ENCODE peak calls at places on chromosome 4, in six cellular contexts. N is GM12878, M is HCT116, W is K562, V is HepG2, T is H1. L is an unnamed sample.

GRCh38 chr4:155809835-155810234 is 51.0 kb downstream of the GUCY1B1 start:
- DNase-seq in N (peak; percentile 55), M (peak; percentile 85), W (peak; percentile 28), V (peak; percentile 64), T (no peak), L (peak; percentile 49)

GRCh38 chr4:14151099-14151498 is 523.6 kb upstream of the BOD1L1 start:
- DNase-seq in N (no peak), M (no peak), W (no peak), V (no peak), T (no peak), L (no peak)

GRCh38 chr4:141046255-141046654 is 87.0 kb downstream of the RNF150 start:
- DNase-seq in N (no peak), M (no peak), W (peak; percentile 2), V (peak; percentile 10), T (no peak), L (no peak)

GRCh38 chr4:77636902-77637301 is 31.3 kb downstream of the CXCL13 start:
- DNase-seq in N (no peak), M (peak; percentile 7), W (peak; percentile 51), V (peak; percentile 83), T (no peak), L (no peak)

GRCh38 chr4:130026185-130026584 is 930.2 kb downstream of the C4orf33 start:
- DNase-seq in N (no peak), M (no peak), W (no peak), V (no peak), T (peak; percentile 85), L (peak; percentile 90)

GRCh38 chr4:22434895-22435294 is 81.0 kb downstream of the ADGRA3 start:
- DNase-seq in N (no peak), M (peak; percentile 13), W (peak; percentile 26), V (peak; percentile 59), T (no peak), L (peak; percentile 58)

GRCh38 chr4:5003372-5003857 is 15.8 kb downstream of the CYTL1 start:
- DNase-seq in N (no peak), M (no peak), W (peak; percentile 94), V (no peak), T (no peak), L (no peak)

GRCh38 chr4:86818845-86819244 is 30.3 kb downstream of the SLC10A6 start:
- DNase-seq in N (no peak), M (no peak), W (peak; percentile 6), V (peak; percentile 28), T (no peak), L (no peak)

GRCh38 chr4:79552311-79552710 is 144.3 kb upstream of the GK2 start:
- DNase-seq in N (no peak), M (no peak), W (no peak), V (no peak), T (no peak), L (no peak)

GRCh38 chr4:25090516-25090915 is 59.8 kb upstream of the LGI2 start:
- DNase-seq in N (no peak), M (no peak), W (no peak), V (no peak), T (no peak), L (no peak)

GRCh38 chr4:137967480-137968190 is 274.5 kb downstream of the SLC7A11 start:
- DNase-seq in N (no peak), M (no peak), W (peak; percentile 43), V (no peak), T (no peak), L (no peak)

GRCh38 chr4:149793459-149793858 is 22.2 kb downstream of the IQCM start:
- DNase-seq in N (no peak), M (no peak), W (no peak), V (no peak), T (no peak), L (no peak)

GRCh38 chr4:153259679-153260078 is 55.4 kb downstream of the TRIM2 start:
- DNase-seq in N (no peak), M (no peak), W (no peak), V (no peak), T (no peak), L (no peak)

GRCh38 chr4:111136438-111136837 is 513.6 kb upstream of the PITX2 start:
- DNase-seq in N (no peak), M (peak; percentile 31), W (no peak), V (peak; percentile 7), T (no peak), L (peak; percentile 2)

GRCh38 chr4:78459327-78459726 is 92.2 kb upstream of the ANXA3 start:
- DNase-seq in N (no peak), M (no peak), W (no peak), V (no peak), T (no peak), L (no peak)

GRCh38 chr4:61619528-61619927 is 419.4 kb downstream of the ADGRL3 start:
- DNase-seq in N (no peak), M (no peak), W (no peak), V (no peak), T (no peak), L (no peak)

GRCh38 chr4:66486068-66486467 is 815.8 kb upstream of the EPHA5 start:
- DNase-seq in N (no peak), M (no peak), W (no peak), V (no peak), T (no peak), L (no peak)

GRCh38 chr4:142697303-142697702 is 148.8 kb downstream of the INPP4B start:
- DNase-seq in N (no peak), M (no peak), W (no peak), V (no peak), T (no peak), L (no peak)

GRCh38 chr4:168832746-168833575 is 177.1 kb downstream of the CBR4 start:
- DNase-seq in N (no peak), M (no peak), W (no peak), V (no peak), T (peak; percentile 80), L (peak; percentile 22)

GRCh38 chr4:54902261-54902660 is 223.1 kb downstream of the KDR start:
- DNase-seq in N (no peak), M (no peak), W (no peak), V (no peak), T (no peak), L (no peak)

GRCh38 chr4:69843932-69844331 is 16.0 kb downstream of the SULT1E1 start:
- DNase-seq in N (no peak), M (no peak), W (no peak), V (no peak), T (no peak), L (no peak)

GRCh38 chr4:122326908-122327307 is 51.9 kb upstream of the ADAD1 start:
- DNase-seq in N (no peak), M (no peak), W (no peak), V (no peak), T (no peak), L (no peak)

GRCh38 chr4:4853371-4853823 is 6.1 kb upstream of the MSX1 start:
- DNase-seq in N (no peak), M (no peak), W (no peak), V (no peak), T (no peak), L (no peak)

GRCh38 chr4:169220446-169220845 is 50.3 kb downstream of the SH3RF1 start:
- DNase-seq in N (no peak), M (no peak), W (no peak), V (peak; percentile 28), T (no peak), L (no peak)

GRCh38 chr4:121950680-121951569 is 935 bp downstream of the TRPC3 start:
- DNase-seq in N (no peak), M (no peak), W (no peak), V (no peak), T (peak; percentile 76), L (no peak)

GRCh38 chr4:7771056-7771455 is 168.6 kb downstream of the AFAP1 start:
- DNase-seq in N (no peak), M (no peak), W (no peak), V (no peak), T (no peak), L (no peak)
- TF ChIP-seq ZNF274 in N (no peak), M (no peak), W (no peak), V (no peak), T (no peak), L (no peak)

DNA sequence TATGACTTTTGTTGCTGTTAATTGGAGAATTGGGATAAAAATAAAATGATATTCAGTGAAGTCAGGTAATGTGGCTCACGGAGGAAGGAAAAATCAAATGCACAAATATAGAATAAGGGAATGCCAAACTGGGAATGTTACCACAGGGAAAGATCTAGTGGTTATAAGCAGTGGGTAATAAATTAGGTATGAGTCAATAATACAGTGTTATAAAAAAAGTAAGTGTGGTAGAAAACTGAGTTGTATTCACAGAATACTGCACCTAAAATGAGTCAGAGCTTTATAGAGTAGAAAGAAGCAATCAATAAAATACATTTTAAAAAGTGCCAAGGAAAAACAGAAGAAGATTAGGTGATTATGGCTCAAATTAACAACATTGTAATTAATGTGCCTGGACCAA is 34.5 kb downstream of the INTS12 start:
- DNase-seq in N (no peak), M (no peak), W (no peak), V (no peak), T (no peak), L (no peak)
- H3K4me3 ChIP-seq in N (no peak overlapping the region), M (no peak overlapping the region), W (no peak overlapping the region), V (no peak overlapping the region), T (no peak overlapping the region), L (no peak overlapping the region)

DNA sequence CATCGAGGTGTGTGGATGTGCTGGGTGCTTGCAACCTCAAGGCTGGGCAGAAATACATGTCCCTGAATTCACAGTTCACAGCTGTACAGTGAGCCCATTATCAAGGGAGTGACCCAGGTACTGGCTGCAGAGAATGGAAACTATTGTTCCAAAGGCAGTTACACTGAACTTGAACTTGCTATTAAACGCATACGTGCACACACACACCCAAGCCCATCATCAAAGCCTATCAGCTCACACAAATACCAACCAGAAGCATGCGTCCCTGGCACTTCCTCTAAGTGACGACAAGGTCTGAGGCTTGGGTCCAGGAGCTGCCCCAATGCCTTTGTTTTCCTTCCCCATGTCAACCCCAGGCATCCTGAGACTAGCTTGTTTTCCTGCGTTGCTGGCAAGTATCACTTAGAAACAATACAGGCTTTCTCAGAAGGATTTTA is 88.6 kb downstream of the IRF2 start:
- DNase-seq in N (no peak), M (no peak), W (no peak), V (peak; percentile 92), T (no peak), L (no peak)
- H3K4me1 ChIP-seq in N (peaks cover 65% of the 10 kb centered on the region), M (peaks cover 21% of the 10 kb centered on the region), W (peaks cover 54% of the 10 kb centered on the region), V (peaks cover 61% of the 10 kb centered on the region), T (peaks cover 45% of the 10 kb centered on the region), L (peaks cover 14% of the 10 kb centered on the region)

GRCh38 chr4:786861-787300 is 39.0 kb downstream of the CPLX1 start:
- DNase-seq in N (no peak), M (no peak), W (no peak), V (no peak), T (no peak), L (no peak)

GRCh38 chr4:786074-786741 is 39.7 kb downstream of the CPLX1 start:
- DNase-seq in N (no peak), M (no peak), W (no peak), V (no peak), T (no peak), L (no peak)

GRCh38 chr4:787561-787981 is 38.4 kb downstream of the CPLX1 start:
- DNase-seq in N (no peak), M (no peak), W (no peak), V (no peak), T (no peak), L (no peak)

GRCh38 chr4:784401-785331 is 41.3 kb downstream of the CPLX1 start:
- DNase-seq in N (no peak), M (no peak), W (no peak), V (no peak), T (no peak), L (no peak)

GRCh38 chr4:785332-786073 is 40.4 kb downstream of the CPLX1 start:
- DNase-seq in N (no peak), M (no peak), W (no peak), V (no peak), T (no peak), L (no peak)
- TF ChIP-seq ZNF274 in N (no peak), M (no peak), W (no peak), V (no peak), T (no peak), L (no peak)

GRCh38 chr4:3827616-3828492 is 61.7 kb downstream of the ADRA2C start:
- DNase-seq in N (no peak), M (no peak), W (no peak), V (peak; percentile 85), T (no peak), L (no peak)
- H3K4me3 ChIP-seq in N (no peak overlapping the region), M (no peak overlapping the region), W (no peak overlapping the region), V (peak overlapping the region; percentile 4), T (no peak overlapping the region), L (no peak overlapping the region)